ENCODE peak calls at places on chromosomes 5 and 9, in seven cellular contexts. One of them, this sample, is unnamed.

GRCh38 chr9:21153688-21154608 is 12.3 kb upstream of the IFNW1 start:
- DNase-seq in thoracic aorta: no peak
- DNase-seq in sciatic nerve: no peak
- DNase-seq in stimulated activated naive CD8-positive, alpha-beta T cell treated with anti-CD3 and anti-CD28 coated beads, Interleukin-15, Interleukin-2, amounts not matched to agents 100 U/mL and 50 U/mL, for 24 hours: no peak
- DNase-seq in esophagus squamous epithelium: no peak
- DNase-seq in activated CD8-positive, alpha-beta memory T cell treated with anti-CD3 and anti-CD28 coated beads for 4 hours: no peak
- DNase-seq in neural progenitor cell: peak
- DNase-seq in this sample: peak

GRCh38 chr9:3963266-3964019 is 336.4 kb downstream of the GLIS3 start:
- DNase-seq in thoracic aorta: no peak
- DNase-seq in sciatic nerve: no peak
- DNase-seq in stimulated activated naive CD8-positive, alpha-beta T cell treated with anti-CD3 and anti-CD28 coated beads, Interleukin-15, Interleukin-2, amounts not matched to agents 100 U/mL and 50 U/mL, for 24 hours: no peak
- DNase-seq in esophagus squamous epithelium: no peak
- DNase-seq in activated CD8-positive, alpha-beta memory T cell treated with anti-CD3 and anti-CD28 coated beads for 4 hours: no peak
- DNase-seq in neural progenitor cell: no peak
- DNase-seq in this sample: no peak

GRCh38 chr9:97660345-97660744 is 26.7 kb downstream of the NCBP1 start:
- DNase-seq in thoracic aorta: no peak
- DNase-seq in sciatic nerve: no peak
- DNase-seq in stimulated activated naive CD8-positive, alpha-beta T cell treated with anti-CD3 and anti-CD28 coated beads, Interleukin-15, Interleukin-2, amounts not matched to agents 100 U/mL and 50 U/mL, for 24 hours: no peak
- DNase-seq in esophagus squamous epithelium: no peak
- DNase-seq in activated CD8-positive, alpha-beta memory T cell treated with anti-CD3 and anti-CD28 coated beads for 4 hours: no peak
- DNase-seq in neural progenitor cell: no peak
- DNase-seq in this sample: no peak

GRCh38 chr5:14040542-14040941 is 96.1 kb upstream of the DNAH5 start:
- DNase-seq in thoracic aorta: no peak
- DNase-seq in sciatic nerve: no peak
- DNase-seq in stimulated activated naive CD8-positive, alpha-beta T cell treated with anti-CD3 and anti-CD28 coated beads, Interleukin-15, Interleukin-2, amounts not matched to agents 100 U/mL and 50 U/mL, for 24 hours: no peak
- DNase-seq in esophagus squamous epithelium: no peak
- DNase-seq in activated CD8-positive, alpha-beta memory T cell treated with anti-CD3 and anti-CD28 coated beads for 4 hours: no peak
- DNase-seq in neural progenitor cell: no peak
- DNase-seq in this sample: no peak

GRCh38 chr5:157362982-157363381 is 97.0 kb upstream of the NIPAL4 start:
- DNase-seq in thoracic aorta: no peak
- DNase-seq in sciatic nerve: no peak
- DNase-seq in stimulated activated naive CD8-positive, alpha-beta T cell treated with anti-CD3 and anti-CD28 coated beads, Interleukin-15, Interleukin-2, amounts not matched to agents 100 U/mL and 50 U/mL, for 24 hours: no peak
- DNase-seq in esophagus squamous epithelium: no peak
- DNase-seq in activated CD8-positive, alpha-beta memory T cell treated with anti-CD3 and anti-CD28 coated beads for 4 hours: no peak
- DNase-seq in neural progenitor cell: no peak
- DNase-seq in this sample: no peak

GRCh38 chr5:108079754-108080153 is 302.1 kb downstream of the FBXL17 start:
- DNase-seq in thoracic aorta: no peak
- DNase-seq in sciatic nerve: no peak
- DNase-seq in stimulated activated naive CD8-positive, alpha-beta T cell treated with anti-CD3 and anti-CD28 coated beads, Interleukin-15, Interleukin-2, amounts not matched to agents 100 U/mL and 50 U/mL, for 24 hours: no peak
- DNase-seq in esophagus squamous epithelium: no peak
- DNase-seq in activated CD8-positive, alpha-beta memory T cell treated with anti-CD3 and anti-CD28 coated beads for 4 hours: no peak
- DNase-seq in neural progenitor cell: no peak
- DNase-seq in this sample: no peak

GRCh38 chr5:57676228-57677098 is 193.9 kb upstream of the ACTBL2 start:
- DNase-seq in thoracic aorta: no peak
- DNase-seq in sciatic nerve: no peak
- DNase-seq in stimulated activated naive CD8-positive, alpha-beta T cell treated with anti-CD3 and anti-CD28 coated beads, Interleukin-15, Interleukin-2, amounts not matched to agents 100 U/mL and 50 U/mL, for 24 hours: no peak
- DNase-seq in esophagus squamous epithelium: no peak
- DNase-seq in activated CD8-positive, alpha-beta memory T cell treated with anti-CD3 and anti-CD28 coated beads for 4 hours: no peak
- DNase-seq in neural progenitor cell: no peak
- DNase-seq in this sample: no peak

GRCh38 chr9:88994820-88995180 is 3.5 kb downstream of the S1PR3 start:
- DNase-seq in thoracic aorta: no peak
- DNase-seq in sciatic nerve: no peak
- DNase-seq in stimulated activated naive CD8-positive, alpha-beta T cell treated with anti-CD3 and anti-CD28 coated beads, Interleukin-15, Interleukin-2, amounts not matched to agents 100 U/mL and 50 U/mL, for 24 hours: no peak
- DNase-seq in esophagus squamous epithelium: no peak
- DNase-seq in activated CD8-positive, alpha-beta memory T cell treated with anti-CD3 and anti-CD28 coated beads for 4 hours: no peak
- DNase-seq in neural progenitor cell: no peak
- DNase-seq in this sample: no peak

GRCh38 chr5:131795879-131796792 is 681 bp downstream of the FNIP1 start:
- DNase-seq in thoracic aorta: peak
- DNase-seq in sciatic nerve: peak
- DNase-seq in stimulated activated naive CD8-positive, alpha-beta T cell treated with anti-CD3 and anti-CD28 coated beads, Interleukin-15, Interleukin-2, amounts not matched to agents 100 U/mL and 50 U/mL, for 24 hours: peak
- DNase-seq in esophagus squamous epithelium: peak
- DNase-seq in activated CD8-positive, alpha-beta memory T cell treated with anti-CD3 and anti-CD28 coated beads for 4 hours: no peak
- DNase-seq in neural progenitor cell: peak
- DNase-seq in this sample: no peak

GRCh38 chr5:149645725-149646124 is 64.4 kb downstream of the ARHGEF37 start:
- DNase-seq in thoracic aorta: no peak
- DNase-seq in sciatic nerve: no peak
- DNase-seq in stimulated activated naive CD8-positive, alpha-beta T cell treated with anti-CD3 and anti-CD28 coated beads, Interleukin-15, Interleukin-2, amounts not matched to agents 100 U/mL and 50 U/mL, for 24 hours: no peak
- DNase-seq in esophagus squamous epithelium: no peak
- DNase-seq in activated CD8-positive, alpha-beta memory T cell treated with anti-CD3 and anti-CD28 coated beads for 4 hours: no peak
- DNase-seq in neural progenitor cell: no peak
- DNase-seq in this sample: no peak

GRCh38 chr5:155402927-155403645 is 389.5 kb downstream of the KIF4B start:
- DNase-seq in thoracic aorta: no peak
- DNase-seq in sciatic nerve: no peak
- DNase-seq in stimulated activated naive CD8-positive, alpha-beta T cell treated with anti-CD3 and anti-CD28 coated beads, Interleukin-15, Interleukin-2, amounts not matched to agents 100 U/mL and 50 U/mL, for 24 hours: no peak
- DNase-seq in esophagus squamous epithelium: no peak
- DNase-seq in activated CD8-positive, alpha-beta memory T cell treated with anti-CD3 and anti-CD28 coated beads for 4 hours: no peak
- DNase-seq in neural progenitor cell: no peak
- DNase-seq in this sample: no peak